ENCODE peak calls at places on chromosomes 11 and 22, in seven cellular contexts. T is CD4-positive, alpha-beta T cell; B is ELR; O is WERI-Rb-1; F is Peyer's patch; L is RCC 7860; V is HT-29. R is an unnamed sample.

GRCh38 chr11:11568651-11569229 is 53.1 kb downstream of the GALNT18 start:
- DNase-seq in F (no peak), T (no peak), B (no peak), O (no peak), V (no peak), L (no peak), R (no peak)

GRCh38 chr11:113103932-113104331 is 142.7 kb downstream of the NCAM1 start:
- DNase-seq in T (no peak), V (no peak), L (no peak), B (no peak), F (no peak), O (no peak), R (no peak)

GRCh38 chr11:48036466-48036865 is 56.1 kb downstream of the PTPRJ start:
- DNase-seq in T (no peak), F (no peak), L (no peak), O (no peak), B (no peak), V (no peak), R (no peak)

GRCh38 chr11:12008790-12009616 is 577 bp upstream of the DKK3 start:
- DNase-seq in L (no peak), O (peak), B (peak), T (no peak), F (no peak), V (no peak), R (peak)

GRCh38 chr22:30705710-30706651 is 11.3 kb downstream of the OSBP2 start:
- DNase-seq in L (no peak), O (peak), B (peak), T (no peak), F (no peak), V (no peak), R (no peak)

GRCh38 chr11:68441466-68442230 is 18.9 kb upstream of the PPP6R3 start:
- DNase-seq in L (no peak), V (no peak), F (no peak), B (no peak), O (no peak), T (no peak), R (no peak)

GRCh38 chr22:22168190-22168940 is 76.2 kb upstream of the VPREB1 start:
- DNase-seq in B (peak), V (peak), O (no peak), F (no peak), T (no peak), L (no peak), R (no peak)

GRCh38 chr11:13169709-13170108 is 107.9 kb upstream of the BMAL1 start:
- DNase-seq in T (no peak), B (peak), F (no peak), V (no peak), O (no peak), L (peak), R (no peak)

GRCh38 chr11:107669156-107669740 is 42.6 kb downstream of the SLN start:
- DNase-seq in V (no peak), F (no peak), T (no peak), B (no peak), O (no peak), L (peak), R (no peak)

GRCh38 chr22:37390075-37390474 is 37.2 kb downstream of the ELFN2 start:
- DNase-seq in T (no peak), L (no peak), F (no peak), B (no peak), V (no peak), O (no peak), R (no peak)

GRCh38 chr11:35633827-35634226 is 15.6 kb downstream of the FJX1 start:
- DNase-seq in L (no peak), V (no peak), O (no peak), F (no peak), T (no peak), B (no peak), R (no peak)

GRCh38 chr11:134376150-134376921 is 35.7 kb downstream of the B3GAT1 start:
- DNase-seq in O (no peak), T (no peak), F (peak), L (no peak), V (no peak), B (no peak), R (peak)

GRCh38 chr11:131592734-131593133 is 222.3 kb downstream of the NTM start:
- DNase-seq in V (no peak), O (no peak), F (no peak), B (no peak), L (no peak), T (no peak), R (no peak)

GRCh38 chr11:34313099-34313517 is 44.7 kb downstream of the ABTB2 start:
- DNase-seq in F (no peak), O (no peak), T (no peak), B (no peak), L (no peak), V (no peak), R (no peak)

GRCh38 chr11:106421673-106422292 is 344.3 kb downstream of the AASDHPPT start:
- DNase-seq in B (no peak), V (no peak), T (no peak), F (no peak), L (no peak), O (no peak), R (no peak)

GRCh38 chr11:5922749-5923426 is 19.2 kb upstream of the OR56A3 start:
- DNase-seq in B (peak), F (no peak), L (peak), V (no peak), O (no peak), T (no peak), R (no peak)

GRCh38 chr11:95715777-95716241 is 73.8 kb downstream of the FAM76B start:
- DNase-seq in V (no peak), L (no peak), O (no peak), F (no peak), B (no peak), T (no peak), R (no peak)

GRCh38 chr11:20060647-20061205 is 99.5 kb downstream of the DBX1 start:
- DNase-seq in L (no peak), B (no peak), V (no peak), T (no peak), F (no peak), O (no peak), R (no peak)

GRCh38 chr11:78870655-78871054 is 296.0 kb upstream of the NARS2 start:
- DNase-seq in F (no peak), B (no peak), L (no peak), T (no peak), V (no peak), O (no peak), R (no peak)

GRCh38 chr11:126942146-126942545 is 58.4 kb downstream of the KIRREL3 start:
- DNase-seq in L (no peak), T (no peak), F (no peak), V (no peak), B (no peak), O (no peak), R (no peak)

GRCh38 chr11:113593698-113594308 is 112.3 kb downstream of the TMPRSS5 start:
- DNase-seq in L (peak), T (no peak), V (no peak), B (peak), F (no peak), O (no peak), R (no peak)

GRCh38 chr22:36528336-36528735 is 630 bp downstream of the EIF3D start:
- DNase-seq in O (no peak), L (no peak), B (peak), T (no peak), V (no peak), F (no peak), R (no peak)

GRCh38 chr11:3159296-3160190 is 5.6 kb downstream of the OSBPL5 start:
- DNase-seq in L (no peak), V (peak), T (no peak), O (no peak), F (peak), B (no peak), R (peak)

GRCh38 chr11:121578216-121579063 is 125.7 kb upstream of the SORL1-AS1 start:
- DNase-seq in L (no peak), B (no peak), T (no peak), V (no peak), O (peak), F (no peak), R (no peak)

GRCh38 chr11:67054851-67055523 is 1.7 kb upstream of the RHOD start:
- DNase-seq in L (peak), B (peak), F (peak), O (peak), V (peak), T (no peak), R (peak)